ENCODE peak calls at places on chromosomes 5 and 9, in six cellular contexts. O is tibial nerve, T is NCI-H1105 treated with DMSO at 0.1 percent for 48 hours, J is NCI-H2107, M is activated B cell treated with CpG ODN at 0.5 μM for 24 hours, B is neural crest cell. Z is an unnamed sample.

GRCh38 chr9:19619221-19619620 is 169.6 kb downstream of the SLC24A2 start:
- DNase-seq in O (no peak), T (no peak), J (no peak), M (no peak), B (no peak), Z (no peak)

GRCh38 chr5:113612060-113612496 is 98.6 kb downstream of the YTHDC2 start:
- DNase-seq in O (no peak), T (peak; percentile 43), J (no peak), M (no peak), B (no peak), Z (peak; percentile 3)

GRCh38 chr5:30209752-30210151 is 983.7 kb upstream of the CDH6 start:
- DNase-seq in O (no peak), T (no peak), J (no peak), M (no peak), B (no peak), Z (no peak)

GRCh38 chr9:94767331-94768099 is 41.0 kb downstream of the AOPEP start:
- DNase-seq in O (no peak), T (no peak), J (no peak), M (no peak), B (no peak), Z (no peak)

GRCh38 chr9:88173378-88173999 is 35.2 kb upstream of the SPATA31C2 start:
- DNase-seq in O (peak; percentile 34), T (peak; percentile 29), J (no peak), M (no peak), B (peak; percentile 15), Z (peak; percentile 59)

GRCh38 chr5:76221311-76221710 is 138.1 kb downstream of the SV2C start:
- DNase-seq in O (no peak), T (no peak), J (no peak), M (no peak), B (no peak), Z (no peak)

GRCh38 chr5:177371120-177371537 is 13.1 kb upstream of the SLC34A1 start:
- DNase-seq in O (no peak), T (no peak), J (no peak), M (no peak), B (no peak), Z (no peak)

GRCh38 chr5:102536323-102536928 is 37.6 kb upstream of the SLCO6A1 start:
- DNase-seq in O (no peak), T (peak; percentile 16), J (no peak), M (no peak), B (no peak), Z (no peak)

GRCh38 chr5:9776525-9776924 is 146.4 kb upstream of the TAS2R1 start:
- DNase-seq in O (no peak), T (no peak), J (no peak), M (no peak), B (no peak), Z (no peak)

GRCh38 chr5:122165574-122166021 is 36.3 kb downstream of the ZNF474 start:
- DNase-seq in O (no peak), T (no peak), J (no peak), M (no peak), B (no peak), Z (no peak)

GRCh38 chr5:54756796-54757402 is 228.5 kb downstream of the ESM1 start:
- DNase-seq in O (no peak), T (no peak), J (no peak), M (no peak), B (no peak), Z (no peak)

GRCh38 chr9:132114102-132114707 is 34.5 kb upstream of the MED27 start:
- DNase-seq in O (peak; percentile 32), T (no peak), J (no peak), M (no peak), B (peak; percentile 79), Z (no peak)

GRCh38 chr5:96347502-96348292 is 85.4 kb downstream of the PCSK1 start:
- DNase-seq in O (no peak), T (no peak), J (no peak), M (no peak), B (no peak), Z (no peak)

GRCh38 chr5:139969318-139969717 is 73.8 kb downstream of the NRG2 start:
- DNase-seq in O (no peak), T (no peak), J (no peak), M (no peak), B (no peak), Z (no peak)

GRCh38 chr5:142819816-142820215 is 49.6 kb downstream of the ARHGAP26 start:
- DNase-seq in O (no peak), T (no peak), J (no peak), M (no peak), B (no peak), Z (no peak)

GRCh38 chr5:154197801-154198461 is 7.4 kb downstream of the GALNT10 start:
- DNase-seq in O (no peak), T (peak; percentile 78), J (peak; percentile 53), M (no peak), B (no peak), Z (peak; percentile 12)

GRCh38 chr5:1235379-1235778 is 10.2 kb downstream of the SLC6A18 start:
- DNase-seq in O (no peak), T (no peak), J (no peak), M (no peak), B (no peak), Z (no peak)

GRCh38 chr9:36286388-36286787 is 28.1 kb upstream of the GNE start:
- DNase-seq in O (no peak), T (no peak), J (no peak), M (no peak), B (no peak), Z (no peak)

GRCh38 chr9:1267141-1267570 is 217.0 kb downstream of the DMRT2 start:
- DNase-seq in O (no peak), T (no peak), J (no peak), M (no peak), B (no peak), Z (no peak)

GRCh38 chr9:87505869-87506678 is 8.4 kb downstream of the DAPK1 start:
- DNase-seq in O (no peak), T (peak; percentile 41), J (no peak), M (no peak), B (no peak), Z (no peak)

GRCh38 chr9:76181020-76181641 is 213.1 kb downstream of the RFK start:
- DNase-seq in O (no peak), T (no peak), J (no peak), M (no peak), B (no peak), Z (no peak)

GRCh38 chr9:38713426-38713825 is 6.5 kb downstream of the FAM240B start:
- DNase-seq in O (peak; percentile 69), T (no peak), J (no peak), M (no peak), B (no peak), Z (no peak)

GRCh38 chr5:73119492-73120157 is 750 bp upstream of the TMEM171 start:
- DNase-seq in O (no peak), T (no peak), J (no peak), M (no peak), B (no peak), Z (no peak)

GRCh38 chr9:107755267-107755666 is 265.7 kb upstream of the KLF4 start:
- DNase-seq in O (no peak), T (no peak), J (no peak), M (no peak), B (no peak), Z (no peak)

GRCh38 chr9:19967567-19968459 is 179.0 kb upstream of the SLC24A2 start:
- DNase-seq in O (no peak), T (peak; percentile 8), J (no peak), M (no peak), B (no peak), Z (peak; percentile 29)

GRCh38 chr5:151031554-151031953 is 11.2 kb downstream of the GPX3 start:
- DNase-seq in O (no peak), T (no peak), J (no peak), M (no peak), B (no peak), Z (no peak)

GRCh38 chr5:126624534-126624933 is 23.8 kb downstream of the PHAX start:
- DNase-seq in O (no peak), T (no peak), J (no peak), M (no peak), B (no peak), Z (no peak)

GRCh38 chr5:139967353-139967752 is 75.7 kb downstream of the NRG2 start:
- DNase-seq in O (no peak), T (no peak), J (no peak), M (no peak), B (no peak), Z (no peak)

GRCh38 chr9:108889649-108890067 is 27.6 kb downstream of the ACTL7A start:
- DNase-seq in O (no peak), T (peak; percentile 6), J (no peak), M (no peak), B (no peak), Z (no peak)

GRCh38 chr9:79357185-79357584 is 214.6 kb upstream of the TLE4 start:
- DNase-seq in O (no peak), T (no peak), J (no peak), M (no peak), B (no peak), Z (no peak)

GRCh38 chr5:81315336-81315735 is 13.9 kb downstream of the ZCCHC9 start:
- DNase-seq in O (no peak), T (no peak), J (no peak), M (no peak), B (no peak), Z (no peak)

GRCh38 chr5:149434162-149435014 is 55.3 kb upstream of the IL17B start:
- DNase-seq in O (peak; percentile 87), T (peak; percentile 29), J (no peak), M (no peak), B (peak; percentile 74), Z (peak; percentile 31)

GRCh38 chr9:95229230-95229933 is 88.1 kb downstream of the FANCC start:
- DNase-seq in O (no peak), T (no peak), J (no peak), M (no peak), B (no peak), Z (no peak)

GRCh38 chr5:129177451-129177850 is 82.9 kb downstream of the ISOC1 start:
- DNase-seq in O (no peak), T (no peak), J (no peak), M (no peak), B (no peak), Z (no peak)

GRCh38 chr5:35091734-35092133 is 44.0 kb upstream of the AGXT2 start:
- DNase-seq in O (no peak), T (no peak), J (no peak), M (no peak), B (no peak), Z (no peak)

GRCh38 chr5:173973614-173973969 is 15.4 kb upstream of the C5orf47 start:
- DNase-seq in O (no peak), T (peak; percentile 9), J (no peak), M (no peak), B (no peak), Z (no peak)

GRCh38 chr9:81549500-81550206 is 139.7 kb downstream of the TLE1 start:
- DNase-seq in O (no peak), T (no peak), J (no peak), M (no peak), B (no peak), Z (no peak)

GRCh38 chr5:145056805-145057204 is 778.3 kb downstream of the PRELID2 start:
- DNase-seq in O (no peak), T (no peak), J (no peak), M (no peak), B (no peak), Z (no peak)

GRCh38 chr5:150441813-150442698 is 7.5 kb downstream of the RPS14 start:
- DNase-seq in O (no peak), T (no peak), J (no peak), M (no peak), B (no peak), Z (no peak)

GRCh38 chr5:38871790-38872551 is 26.2 kb downstream of the OSMR start:
- DNase-seq in O (no peak), T (no peak), J (no peak), M (no peak), B (no peak), Z (no peak)